ENCODE peak calls at places on chromosome 12, in nine cellular contexts. F, B, N, X, H, M, P, G and I are unnamed samples.
A peak's percentile ranks its signal among the peaks of the same experiment; 100 is the strongest.

GRCh38 chr12:9701380-9702154 is 31.3 kb downstream of the CLECL1 start:
- DNase-seq in P (no peak), B (no peak), N (no peak), G (no peak), X (no peak), M (no peak), F (no peak), H (no peak), I (no peak)

GRCh38 chr12:101713059-101713682 is 15.7 kb downstream of the CHPT1 start:
- DNase-seq in H (no peak), P (no peak), F (no peak), N (peak; percentile 27), G (peak; percentile 40), X (no peak), B (peak; percentile 33), M (no peak), I (peak; percentile 83)

GRCh38 chr12:68767191-68767590 is 21.2 kb downstream of the SLC35E3 start:
- DNase-seq in F (no peak), P (no peak), B (no peak), G (no peak), H (no peak), N (no peak), M (no peak), X (no peak), I (no peak)

GRCh38 chr12:20624718-20625117 is 70.4 kb upstream of the SLCO1C1 start:
- DNase-seq in P (peak; percentile 58), X (no peak), M (peak; percentile 30), B (no peak), G (no peak), N (no peak), H (no peak), F (no peak), I (no peak)

GRCh38 chr12:113333877-113334785 is 778 bp downstream of the SLC8B1 start:
- DNase-seq in M (no peak), X (no peak), P (peak; percentile 28), F (peak; percentile 35), N (no peak), H (peak; percentile 29), B (no peak), G (no peak), I (no peak)

GRCh38 chr12:51838036-51838435 is 10.5 kb downstream of the FIGNL2 start:
- DNase-seq in B (no peak), H (no peak), M (no peak), N (no peak), P (no peak), X (no peak), G (no peak), F (no peak), I (no peak)

GRCh38 chr12:81300454-81300853 is 222.6 kb downstream of the ACSS3 start:
- DNase-seq in M (no peak), G (no peak), B (no peak), X (no peak), P (no peak), N (no peak), F (no peak), H (no peak), I (no peak)

GRCh38 chr12:13222076-13222475 is 25.6 kb downstream of the EMP1 start:
- DNase-seq in X (peak; percentile 79), M (no peak), F (peak; percentile 21), P (no peak), B (no peak), H (no peak), G (peak; percentile 30), N (peak; percentile 28), I (no peak)

GRCh38 chr12:107126688-107127481 is 33.5 kb upstream of the CRY1 start:
- DNase-seq in P (peak; percentile 55), B (no peak), F (no peak), G (no peak), X (no peak), H (no peak), N (no peak), M (peak; percentile 24), I (no peak)

GRCh38 chr12:108734200-108734906 is 3.0 kb upstream of the CORO1C start:
- DNase-seq in N (no peak), P (peak; percentile 73), B (no peak), G (no peak), F (peak; percentile 78), H (no peak), M (peak; percentile 97), X (no peak), I (peak; percentile 64)

GRCh38 chr12:28135801-28136439 is 54.3 kb upstream of the CCDC91 start:
- DNase-seq in M (no peak), H (no peak), P (no peak), N (no peak), X (no peak), B (no peak), F (no peak), G (no peak), I (no peak)

GRCh38 chr12:77727442-77728001 is 103.2 kb upstream of the NAV3 start:
- DNase-seq in M (no peak), N (no peak), H (no peak), B (no peak), F (no peak), P (no peak), X (no peak), G (no peak), I (no peak)

GRCh38 chr12:6966351-6966750 is 4.1 kb downstream of the PHB2 start:
- DNase-seq in F (no peak), X (no peak), P (no peak), M (no peak), N (no peak), B (no peak), H (no peak), G (no peak), I (no peak)

GRCh38 chr12:129911437-129912049 is 7.7 kb upstream of the TMEM132D start:
- DNase-seq in H (no peak), M (no peak), X (no peak), G (no peak), F (peak; percentile 64), N (peak; percentile 46), P (no peak), B (no peak), I (peak; percentile 65)

GRCh38 chr12:47820631-47821345 is 1.1 kb upstream of the HDAC7 start:
- DNase-seq in N (peak; percentile 95), F (peak; percentile 85), M (peak; percentile 95), G (peak; percentile 87), B (peak; percentile 94), H (no peak), P (peak; percentile 91), X (peak; percentile 93), I (peak; percentile 55)
- TF ChIP-seq POLR2A in N (no peak), F (peak; percentile 67), M (no peak), G (no peak), B (no peak), H (no peak), P (peak; percentile 33), X (peak; percentile 53), I (no peak)

GRCh38 chr12:49664591-49665146 is 41.3 kb downstream of the PRPF40B start:
- DNase-seq in G (peak; percentile 73), M (no peak), N (peak; percentile 46), P (peak; percentile 89), X (no peak), B (no peak), F (no peak), H (peak; percentile 30), I (no peak)
- H3K27ac ChIP-seq in G (peak overlapping the region; percentile 85), M (no peak overlapping the region), N (peak overlapping the region; percentile 66), P (peak overlapping the region; percentile 100), X (no peak overlapping the region), B (no peak overlapping the region), F (no peak overlapping the region), H (peak overlapping the region; percentile 52), I (peak overlapping the region; percentile 82)

DNA sequence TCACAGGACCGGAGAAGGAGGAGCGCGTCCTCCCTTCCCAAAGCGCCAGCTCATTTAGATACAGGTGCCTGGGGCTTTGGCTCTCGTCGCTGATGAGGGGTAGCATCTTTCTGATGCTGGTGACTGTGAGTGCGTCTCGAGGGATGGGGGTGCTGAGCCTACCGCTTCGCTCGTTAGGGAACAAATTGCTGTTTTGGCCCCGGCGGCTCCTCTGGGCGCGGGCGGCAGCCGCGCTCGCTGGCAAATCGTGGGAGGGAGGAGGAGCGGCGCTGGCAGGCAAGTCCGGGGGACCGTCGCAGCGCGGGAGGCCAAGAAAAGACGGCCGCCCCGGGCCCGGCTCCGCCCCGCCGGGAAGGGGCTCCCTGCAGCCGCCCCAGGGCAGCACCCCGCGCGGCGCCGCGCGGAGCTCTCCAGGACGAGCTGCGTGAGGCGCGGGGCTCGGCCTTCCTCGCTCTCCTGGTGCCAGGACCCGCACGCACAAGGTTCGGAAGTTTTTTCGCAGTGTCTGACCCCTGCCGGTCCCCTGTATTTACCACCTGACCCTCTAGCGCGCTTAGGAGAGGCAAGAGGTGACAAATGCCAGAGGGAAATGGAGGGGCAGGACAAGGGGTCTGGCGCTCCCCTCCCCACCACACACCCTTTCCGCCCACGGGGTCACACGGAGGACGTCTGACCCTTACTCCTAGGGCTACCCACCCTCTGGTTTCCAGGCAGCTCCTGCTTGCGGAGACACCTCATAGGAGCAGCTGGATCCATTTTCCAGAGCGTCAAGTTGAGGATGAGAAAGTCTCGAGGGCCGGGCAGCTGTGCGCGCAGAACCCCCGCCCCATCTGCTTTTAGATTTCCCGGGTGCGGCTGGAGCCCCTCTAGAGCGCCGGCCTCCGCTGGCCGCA is 875 bp upstream of the KCNH3 start:
- DNase-seq in H (no peak), F (no peak), X (no peak), G (no peak), N (peak; percentile 17), B (no peak), M (no peak), P (no peak), I (no peak)
- TF ChIP-seq POLR2A in H (no peak), F (no peak), X (no peak), G (no peak), N (no peak), B (no peak), M (no peak), P (no peak), I (no peak)

GRCh38 chr12:46725332-46725731 is 100.5 kb downstream of the SLC38A4 start:
- DNase-seq in G (no peak), P (no peak), M (no peak), F (no peak), N (no peak), B (no peak), H (no peak), X (no peak), I (no peak)

GRCh38 chr12:46717848-46718247 is 107.9 kb downstream of the SLC38A4 start:
- DNase-seq in B (no peak), F (no peak), P (no peak), X (no peak), G (no peak), H (no peak), N (no peak), M (no peak), I (no peak)

GRCh38 chr12:46724020-46724419 is 101.8 kb downstream of the SLC38A4 start:
- DNase-seq in X (no peak), F (no peak), M (no peak), N (no peak), G (no peak), P (no peak), B (no peak), H (no peak), I (no peak)

GRCh38 chr12:46718495-46718894 is 107.3 kb downstream of the SLC38A4 start:
- DNase-seq in F (no peak), N (no peak), P (no peak), M (no peak), X (no peak), B (no peak), H (no peak), G (no peak), I (no peak)

DNA sequence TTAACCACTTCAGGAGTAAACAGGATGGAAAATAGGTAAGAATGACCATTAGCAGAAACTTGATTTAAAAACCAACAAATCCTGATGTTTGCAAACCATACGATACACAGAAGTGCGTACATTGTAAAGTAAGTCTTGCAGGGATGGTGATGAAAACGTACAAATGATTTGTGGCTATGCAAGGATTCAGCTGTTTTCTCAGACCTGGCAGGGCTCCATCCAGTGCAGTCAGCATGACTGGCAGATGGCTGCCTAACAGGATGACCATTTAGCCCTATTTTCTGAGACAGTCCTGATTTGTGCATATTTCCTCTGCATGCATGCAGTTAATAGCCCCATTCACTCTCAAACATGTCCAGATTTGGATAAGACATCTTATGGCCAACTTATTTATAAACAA is 103.1 kb downstream of the SLC38A4 start:
- DNase-seq in B (no peak), N (no peak), H (no peak), P (peak; percentile 6), G (no peak), M (peak; percentile 63), F (no peak), X (no peak), I (no peak)
- H3K27ac ChIP-seq in B (no peak overlapping the region), N (no peak overlapping the region), H (no peak overlapping the region), P (no peak overlapping the region), G (no peak overlapping the region), M (no peak overlapping the region), F (no peak overlapping the region), X (no peak overlapping the region), I (no peak overlapping the region)